ENCODE peak calls at places on chromosomes 4 and X, in nine cellular contexts. U is ascending aorta; M is IMR-90; F is lower lobe of right lung; J is tibial nerve; Z is ovary; H is fibroblast of lung; I is K562; A is CD8-positive, alpha-beta T cell. P is an unnamed sample. For H3K4me1, the result is how much of the 10 kb centered on the place peaks cover.

GRCh38 chr4:158005021-158005420 is 167.8 kb downstream of the GASK1B start:
- DNase-seq in I (no peak), M (no peak), F (no peak), U (no peak), A (no peak), J (no peak), H (peak), Z (no peak), P (no peak)

GRCh38 chr4:146957252-146957651 is 11.6 kb upstream of the TTC29 start:
- DNase-seq in I (no peak), F (no peak), J (no peak), U (no peak), A (no peak), H (peak), Z (no peak), M (peak), P (no peak)

GRCh38 chr4:156545003-156545785 is 426.4 kb downstream of the PDGFC start:
- DNase-seq in H (peak), M (peak), Z (no peak), I (no peak), J (peak), U (no peak), F (no peak), A (no peak), P (no peak)

GRCh38 chr4:7328913-7329638 is 105.7 kb downstream of the PSAPL1 start:
- DNase-seq in Z (peak), H (peak), I (no peak), J (no peak), M (peak), F (peak), A (no peak), U (no peak), P (no peak)

GRCh38 chr4:100288811-100289529 is 98.7 kb upstream of the DDIT4L start:
- DNase-seq in J (no peak), A (no peak), Z (no peak), M (peak), I (no peak), H (no peak), U (no peak), F (no peak), P (no peak)

GRCh38 chr4:122997463-122998101 is 75.2 kb upstream of the NUDT6 start:
- DNase-seq in M (no peak), H (no peak), F (no peak), U (no peak), I (no peak), J (no peak), Z (no peak), A (no peak), P (no peak)

GRCh38 chrX:119272882-119273806 is 37.1 kb downstream of the PGRMC1 start:
- DNase-seq in Z (peak), M (peak), H (peak), U (no peak), F (peak), I (peak), J (no peak), A (no peak), P (no peak)

GRCh38 chr4:66178901-66179300 is 508.6 kb upstream of the EPHA5 start:
- DNase-seq in F (no peak), A (no peak), I (no peak), Z (no peak), M (no peak), H (peak), U (no peak), J (no peak), P (no peak)

GRCh38 chr4:135201081-135201480 is 999.5 kb upstream of the PABPC4L start:
- DNase-seq in H (peak), A (no peak), I (no peak), Z (no peak), M (peak), J (no peak), F (no peak), U (no peak), P (no peak)

GRCh38 chr4:150002561-150002960 is 75.7 kb upstream of the DCLK2 start:
- DNase-seq in Z (no peak), M (peak), A (no peak), U (no peak), I (no peak), F (no peak), H (peak), J (no peak), P (no peak)

GRCh38 chr4:48047421-48047844 is 30.9 kb downstream of the NIPAL1 start:
- DNase-seq in H (no peak), U (no peak), I (no peak), Z (no peak), A (peak), J (no peak), F (no peak), M (no peak), P (peak)

GRCh38 chrX:137926090-137926489 is 360.2 kb downstream of the ZIC3 start:
- DNase-seq in U (no peak), A (no peak), J (no peak), H (no peak), F (no peak), M (no peak), I (no peak), Z (no peak), P (peak)

GRCh38 chr4:2962099-2962455 is 1.1 kb downstream of the NOP14 start:
- DNase-seq in Z (no peak), U (no peak), F (no peak), M (no peak), J (no peak), H (no peak), A (no peak), I (peak), P (peak)

GRCh38 chr4:126223784-126224407 is 909.1 kb downstream of the FAT4 start:
- DNase-seq in I (peak), F (no peak), U (no peak), M (peak), A (no peak), H (peak), Z (no peak), J (no peak), P (no peak)

GRCh38 chr4:2248821-2249261 is 6.9 kb upstream of the HAUS3 start:
- DNase-seq in A (no peak), Z (no peak), U (peak), H (no peak), I (no peak), F (peak), M (no peak), J (no peak), P (no peak)

GRCh38 chr4:120839624-120839973 is 82.9 kb downstream of the PRDM5 start:
- DNase-seq in A (no peak), M (no peak), J (no peak), H (no peak), I (no peak), F (no peak), U (no peak), Z (no peak), P (no peak)

GRCh38 chr4:153000068-153000420 is 63.9 kb downstream of the FHDC1 start:
- DNase-seq in Z (no peak), I (no peak), U (no peak), A (no peak), H (no peak), M (no peak), F (no peak), J (no peak), P (no peak)

GRCh38 chrX:132023896-132024386 is 839 bp downstream of the STK26 start:
- DNase-seq in I (peak), A (peak), F (peak), M (no peak), H (no peak), J (no peak), U (no peak), Z (peak), P (peak)

GRCh38 chr4:186726440-186727148 is 2.9 kb upstream of the FAT1 start:
- DNase-seq in Z (peak), J (peak), F (peak), M (peak), I (peak), A (no peak), H (peak), U (peak), P (no peak)

GRCh38 chrX:24100713-24101112 is 46.0 kb downstream of the EIF2S3 start:
- DNase-seq in I (peak), M (peak), Z (no peak), A (no peak), H (peak), U (peak), F (no peak), J (no peak), P (no peak)

GRCh38 chrX:153614818-153615217 is 15.9 kb upstream of the CCNQ start:
- DNase-seq in H (no peak), A (no peak), Z (no peak), F (no peak), U (no peak), J (no peak), M (no peak), I (no peak), P (no peak)

GRCh38 chr4:90745176-90745575 is 618.0 kb downstream of the CCSER1 start:
- DNase-seq in H (peak), M (no peak), F (no peak), A (no peak), I (no peak), U (no peak), J (no peak), Z (no peak), P (no peak)

GRCh38 chr4:184818216-184818564 is 7.6 kb downstream of the ACSL1 start:
- DNase-seq in Z (no peak), A (no peak), J (no peak), M (no peak), I (no peak), H (no peak), F (no peak), U (no peak), P (peak)

GRCh38 chr4:184824081-184824775 is 1.5 kb downstream of the ACSL1 start:
- DNase-seq in A (no peak), Z (no peak), J (no peak), H (no peak), U (no peak), M (peak), I (no peak), F (no peak), P (peak)

GRCh38 chr4:184822356-184822755 is 3.4 kb downstream of the ACSL1 start:
- DNase-seq in H (no peak), J (no peak), A (no peak), I (no peak), F (no peak), Z (no peak), M (no peak), U (no peak), P (no peak)

GRCh38 chr4:184819786-184820185 is 6.0 kb downstream of the ACSL1 start:
- DNase-seq in H (no peak), I (no peak), F (no peak), Z (no peak), J (no peak), U (no peak), M (no peak), A (no peak), P (no peak)

DNA sequence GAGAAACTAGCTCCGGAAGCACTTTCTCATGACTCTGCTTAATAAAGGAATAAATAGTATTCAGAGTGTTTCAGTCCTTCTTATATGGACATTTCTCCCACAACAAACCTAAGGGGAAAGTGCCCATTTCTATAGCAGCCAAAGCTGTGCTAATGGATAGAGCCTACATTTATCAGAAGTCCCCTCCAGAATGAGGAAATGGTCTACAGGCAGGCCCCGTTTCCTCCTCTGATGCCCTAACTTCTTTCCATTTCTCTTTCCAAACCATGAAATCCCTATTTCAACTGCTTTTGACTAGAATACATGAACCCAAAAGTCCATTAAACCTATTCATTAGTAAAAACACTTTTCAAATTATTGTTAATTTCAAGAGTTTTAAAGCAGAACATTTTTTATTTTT is 4.5 kb downstream of the ACSL1 start:
- DNase-seq in F (no peak), J (no peak), M (no peak), I (no peak), Z (no peak), A (no peak), U (no peak), H (no peak), P (peak)
- H3K4me1 ChIP-seq in F (under half), J (under half), M (under half), I (under half), Z (under half), A (under half), U (under half), H (under half), P (half or more)

GRCh38 chrX:28659269-28659668 is 72.0 kb downstream of the IL1RAPL1 start:
- DNase-seq in A (no peak), F (no peak), M (no peak), Z (no peak), J (no peak), H (no peak), U (no peak), I (peak), P (peak)
- TF ChIP-seq CTCF in A (no peak), F (no peak), M (no peak), Z (no peak), J (no peak), H (no peak), U (no peak), I (no peak), P (peak)

GRCh38 chrX:136773649-136774048 is 7.1 kb downstream of the ARHGEF6 start:
- DNase-seq in F (no peak), I (no peak), M (no peak), U (no peak), Z (no peak), H (no peak), A (no peak), J (no peak), P (no peak)
- H3K4me1 ChIP-seq in F (under half), I (under half), M (under half), U (under half), Z (under half), H (under half), A (under half), J (under half), P (half or more)

DNA sequence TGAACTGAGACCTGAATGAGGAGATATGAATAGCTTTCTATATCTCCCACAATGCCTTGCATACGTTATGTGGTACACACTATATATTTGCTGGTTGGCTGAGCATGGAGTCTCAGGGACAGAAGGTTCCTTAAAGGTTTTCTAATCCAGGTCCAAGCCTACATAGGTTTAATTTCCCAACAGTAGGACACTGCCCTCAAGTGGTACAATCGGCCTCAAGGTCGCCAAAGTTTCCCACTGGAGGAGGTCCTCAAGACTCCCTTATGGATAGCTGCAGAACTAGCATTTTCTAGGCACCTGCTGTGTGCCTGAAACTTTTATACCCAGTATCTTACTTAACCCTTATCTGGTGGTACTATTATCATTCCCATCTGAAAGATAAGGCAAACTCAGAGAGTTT is 21.0 kb upstream of the EFNB1 start:
- DNase-seq in H (no peak), F (no peak), J (peak), M (no peak), I (peak), Z (no peak), U (no peak), A (no peak), P (no peak)
- TF ChIP-seq CTCF in H (peak), F (peak), J (peak), M (peak), I (peak), Z (no peak), U (no peak), A (no peak), P (no peak)